ENCODE peak calls at places on chromosome 1, in ten cellular contexts. R, F, A, U, N, I, H, M, Y and G are unnamed samples.

GRCh38 chr1:145740269-145740668 is 21.0 kb downstream of the CD160 start:
- DNase-seq in R (no peak), F (no peak), A (no peak), U (peak), N (peak), I (peak), H (no peak), M (no peak), Y (no peak), G (peak)

GRCh38 chr1:115539061-115539460 is 102.7 kb upstream of the VANGL1 start:
- DNase-seq in R (peak), F (no peak), A (no peak), U (peak), N (no peak), I (no peak), H (no peak), M (no peak), Y (no peak), G (no peak)

GRCh38 chr1:44016081-44016874 is 15.0 kb downstream of the SLC6A9 start:
- DNase-seq in R (no peak), F (no peak), A (no peak), U (no peak), N (no peak), I (no peak), H (no peak), M (peak), Y (peak), G (no peak)

GRCh38 chr1:160429702-160430535 is 29.6 kb downstream of the VANGL2 start:
- DNase-seq in R (no peak), F (peak), A (no peak), U (no peak), N (no peak), I (no peak), H (peak), M (no peak), Y (no peak), G (no peak)

GRCh38 chr1:212225416-212225815 is 59.8 kb upstream of the PPP2R5A start:
- DNase-seq in R (no peak), F (peak), A (no peak), U (no peak), N (no peak), I (no peak), H (no peak), M (no peak), Y (no peak), G (no peak)

GRCh38 chr1:208280681-208281439 is 36.7 kb upstream of the PLXNA2 start:
- DNase-seq in R (no peak), F (no peak), A (no peak), U (no peak), N (no peak), I (no peak), H (no peak), M (no peak), Y (no peak), G (no peak)

GRCh38 chr1:51331206-51332100 is 1.1 kb upstream of the TTC39A start:
- DNase-seq in R (no peak), F (peak), A (no peak), U (peak), N (no peak), I (peak), H (no peak), M (no peak), Y (no peak), G (no peak)

GRCh38 chr1:3611170-3612019 is at the start of gene MEGF6:
- DNase-seq in R (peak), F (peak), A (peak), U (no peak), N (no peak), I (peak), H (no peak), M (peak), Y (no peak), G (no peak)

GRCh38 chr1:15617874-15618684 is 821 bp downstream of the DDI2 start:
- DNase-seq in R (no peak), F (peak), A (no peak), U (peak), N (no peak), I (peak), H (peak), M (no peak), Y (peak), G (no peak)

GRCh38 chr1:244918422-244919319 is 54.3 kb upstream of the HNRNPU start:
- DNase-seq in R (peak), F (peak), A (no peak), U (peak), N (no peak), I (no peak), H (peak), M (peak), Y (peak), G (no peak)

GRCh38 chr1:63463248-63463647 is 59.8 kb downstream of the ITGB3BP start:
- DNase-seq in R (no peak), F (no peak), A (no peak), U (peak), N (no peak), I (no peak), H (no peak), M (no peak), Y (no peak), G (no peak)

GRCh38 chr1:147496571-147496970 is 44.7 kb upstream of the BCL9 start:
- DNase-seq in R (peak), F (peak), A (no peak), U (peak), N (peak), I (no peak), H (peak), M (peak), Y (peak), G (no peak)

GRCh38 chr1:37641059-37641458 is 6.4 kb upstream of the RSPO1 start:
- DNase-seq in R (no peak), F (no peak), A (no peak), U (no peak), N (no peak), I (no peak), H (no peak), M (no peak), Y (no peak), G (no peak)

GRCh38 chr1:3403388-3404179 is 50.9 kb upstream of the ARHGEF16 start:
- DNase-seq in R (no peak), F (no peak), A (no peak), U (no peak), N (no peak), I (peak), H (peak), M (no peak), Y (no peak), G (no peak)

GRCh38 chr1:150257624-150258274 is at the start of gene CA14:
- DNase-seq in R (peak), F (no peak), A (no peak), U (no peak), N (no peak), I (no peak), H (no peak), M (peak), Y (peak), G (no peak)

GRCh38 chr1:47196622-47197021 is 6.8 kb upstream of the PDZK1IP1 start:
- DNase-seq in R (no peak), F (no peak), A (no peak), U (no peak), N (no peak), I (no peak), H (no peak), M (no peak), Y (no peak), G (no peak)

GRCh38 chr1:154154534-154155181 is at the start of gene NUP210L:
- DNase-seq in R (peak), F (no peak), A (no peak), U (peak), N (peak), I (no peak), H (no peak), M (peak), Y (no peak), G (no peak)

GRCh38 chr1:168585191-168585590 is 8.8 kb downstream of the XCL1 start:
- DNase-seq in R (no peak), F (no peak), A (no peak), U (peak), N (no peak), I (no peak), H (no peak), M (no peak), Y (peak), G (no peak)

GRCh38 chr1:60981357-60981756 is 101.0 kb upstream of the NFIA start:
- DNase-seq in R (no peak), F (no peak), A (no peak), U (no peak), N (no peak), I (no peak), H (no peak), M (no peak), Y (no peak), G (no peak)

GRCh38 chr1:116111196-116112021 is at the start of gene MAB21L3:
- DNase-seq in R (no peak), F (peak), A (no peak), U (no peak), N (no peak), I (no peak), H (no peak), M (no peak), Y (no peak), G (no peak)

GRCh38 chr1:247295746-247296145 is 35.9 kb downstream of the ZNF496 start:
- DNase-seq in R (no peak), F (no peak), A (no peak), U (no peak), N (no peak), I (no peak), H (no peak), M (no peak), Y (no peak), G (no peak)

GRCh38 chr1:78587213-78587612 is 33.0 kb upstream of the IFI44L start:
- DNase-seq in R (no peak), F (no peak), A (no peak), U (no peak), N (no peak), I (no peak), H (no peak), M (no peak), Y (no peak), G (no peak)

GRCh38 chr1:21891081-21891480 is 46.0 kb downstream of the HSPG2 start:
- DNase-seq in R (peak), F (no peak), A (no peak), U (no peak), N (no peak), I (no peak), H (no peak), M (no peak), Y (no peak), G (no peak)

DNA sequence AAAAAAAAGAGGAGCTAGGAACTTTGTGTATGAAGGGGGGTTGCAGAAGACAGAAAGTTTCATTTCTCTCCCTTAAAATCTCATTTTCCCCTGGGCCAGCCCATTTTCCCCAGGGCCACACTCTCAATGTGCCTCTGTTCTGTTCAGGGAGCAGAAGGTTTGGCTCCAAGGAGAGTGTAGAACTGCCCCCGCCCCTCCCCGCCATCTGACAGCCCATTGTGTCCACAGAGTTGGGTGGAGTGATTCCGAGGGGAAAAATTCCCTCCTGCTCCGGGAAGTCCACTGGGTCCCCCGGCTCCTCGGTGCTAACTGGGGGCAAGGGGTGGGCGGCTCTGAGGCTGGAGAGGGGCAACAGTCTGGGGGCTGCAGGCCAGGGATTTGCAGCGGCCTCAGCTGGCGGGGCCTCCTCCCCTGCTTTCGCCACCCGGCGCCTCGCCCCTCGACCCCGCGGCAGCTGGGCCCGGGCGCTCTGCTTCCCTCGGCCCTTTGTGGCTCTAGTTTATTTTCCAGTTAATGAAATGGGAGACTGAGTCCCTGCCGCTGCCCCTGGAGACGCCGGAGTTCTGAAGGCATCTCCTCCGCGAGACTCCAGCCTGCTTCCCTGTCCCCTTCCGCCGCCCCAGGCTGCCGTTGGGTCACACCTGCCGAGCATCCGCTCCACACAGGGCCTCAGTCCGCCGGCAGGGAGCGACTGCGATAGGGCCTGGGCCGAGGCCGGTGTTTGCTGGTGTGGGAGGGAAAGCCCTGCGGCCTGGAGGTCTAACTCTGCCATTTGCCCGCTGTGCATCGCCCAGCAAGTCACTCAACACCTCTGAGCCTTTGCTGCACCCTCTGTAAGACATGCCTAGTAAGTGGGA is 14.7 kb upstream of the KIRREL1 start:
- DNase-seq in R (no peak), F (no peak), A (no peak), U (no peak), N (no peak), I (no peak), H (no peak), M (no peak), Y (no peak), G (no peak)
- TF ChIP-seq CTCF in R (no peak), F (no peak), A (no peak), U (peak), N (no peak), I (no peak), H (no peak), M (no peak), Y (no peak), G (no peak)

DNA sequence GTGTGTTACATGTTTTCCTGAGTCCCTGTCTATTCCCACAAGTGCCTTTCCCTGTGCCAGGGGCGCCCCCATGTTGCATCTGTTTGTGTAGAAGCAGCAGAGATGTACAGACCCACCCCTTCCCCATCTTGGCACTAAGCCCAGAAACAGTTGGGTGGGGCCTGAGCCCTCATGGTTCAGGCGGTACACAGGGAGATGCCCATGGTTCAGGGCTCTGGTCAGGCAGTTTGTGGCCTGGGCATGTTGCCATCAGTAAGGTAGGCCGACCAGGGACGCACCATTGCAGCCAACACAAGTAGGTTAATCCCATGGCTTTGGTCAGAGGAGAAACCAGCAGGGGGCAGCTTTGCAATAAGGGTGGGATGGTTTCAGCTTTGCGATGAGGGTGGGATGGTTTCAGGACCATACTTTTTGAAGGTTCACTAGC is 914 bp upstream of the ADGRB2 start:
- DNase-seq in R (no peak), F (peak), A (no peak), U (peak), N (no peak), I (no peak), H (peak), M (no peak), Y (peak), G (no peak)
- TF ChIP-seq CTCF in R (peak), F (no peak), A (no peak), U (peak), N (peak), I (peak), H (peak), M (no peak), Y (peak), G (peak)

GRCh38 chr1:28482702-28483101 is 23.1 kb upstream of the RCC1 start:
- DNase-seq in R (no peak), F (no peak), A (no peak), U (no peak), N (no peak), I (no peak), H (no peak), M (no peak), Y (no peak), G (no peak)

GRCh38 chr1:28480308-28480707 is 25.5 kb upstream of the RCC1 start:
- DNase-seq in R (no peak), F (no peak), A (no peak), U (no peak), N (no peak), I (no peak), H (no peak), M (no peak), Y (no peak), G (no peak)

DNA sequence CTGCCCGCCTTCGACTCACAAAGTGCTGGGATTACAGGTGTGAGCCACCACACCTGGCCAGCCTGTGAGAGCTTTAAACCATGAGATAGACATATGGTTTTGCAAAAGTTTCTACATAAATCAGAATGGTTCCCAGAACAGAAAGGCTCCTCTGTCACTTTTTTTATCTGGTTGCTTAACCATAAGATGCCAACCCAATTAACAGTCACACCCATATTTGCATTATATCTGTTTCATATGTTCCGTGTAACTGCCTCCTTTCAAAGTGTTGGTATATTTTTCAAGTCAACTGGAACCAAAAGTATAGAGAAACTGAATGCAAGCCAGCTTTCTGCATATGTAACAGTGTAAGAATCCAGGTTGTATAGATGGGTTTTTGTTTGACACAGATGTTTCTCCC is 23.7 kb upstream of the RCC1 start:
- DNase-seq in R (no peak), F (no peak), A (no peak), U (no peak), N (no peak), I (no peak), H (no peak), M (no peak), Y (no peak), G (no peak)
- TF ChIP-seq CTCF in R (no peak), F (no peak), A (no peak), U (no peak), N (no peak), I (no peak), H (no peak), M (no peak), Y (no peak), G (no peak)

DNA sequence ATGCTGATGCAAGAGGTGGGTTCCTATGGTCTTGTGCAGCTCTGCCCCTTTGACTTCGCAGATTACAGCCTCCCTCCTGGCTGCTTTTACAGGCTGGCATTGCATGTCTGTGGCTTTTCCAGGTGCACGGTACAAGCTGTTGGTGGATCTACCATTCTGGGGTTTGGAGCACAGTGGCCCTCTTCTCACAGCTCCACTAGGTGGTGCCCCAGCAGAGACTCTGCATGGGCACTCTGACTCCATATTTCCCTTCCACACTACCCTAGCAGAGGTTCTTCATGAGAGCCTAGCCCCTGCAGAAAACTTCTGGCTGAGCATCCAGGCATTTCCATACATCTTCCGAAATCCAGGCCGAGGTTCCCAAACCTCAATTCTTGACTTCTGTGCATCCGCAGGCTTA is 989.0 kb downstream of the PLA2G4A start:
- DNase-seq in R (no peak), F (peak), A (no peak), U (no peak), N (no peak), I (no peak), H (no peak), M (no peak), Y (no peak), G (no peak)
- TF ChIP-seq CTCF in R (no peak), F (peak), A (no peak), U (no peak), N (no peak), I (no peak), H (no peak), M (no peak), Y (no peak), G (no peak)